ENCODE peak calls at places on chromosome 2, in six cellular contexts. I is heart right ventricle, O is fibroblast of the aortic adventitia, Y is GM20000, W is mesothelial cell of epicardium, Z is NCI-H748 treated with DMSO at 0.1 percent for 48 hours. E is an unnamed sample.

GRCh38 chr2:212539145-212539880 is 711 bp upstream of the ERBB4 start:
- DNase-seq in I (peak), W (no peak), Y (no peak), O (no peak), Z (peak), E (no peak)

GRCh38 chr2:37319754-37320609 is 4.7 kb downstream of the PRKD3 start:
- DNase-seq in Z (no peak), W (no peak), Y (no peak), O (no peak), I (no peak), E (no peak)

GRCh38 chr2:45943231-45944044 is 292.0 kb downstream of the PRKCE start:
- DNase-seq in Z (no peak), I (no peak), O (peak), Y (no peak), W (no peak), E (no peak)

GRCh38 chr2:199485732-199486335 is 28.1 kb upstream of the SATB2 start:
- DNase-seq in W (no peak), O (peak), Z (peak), Y (peak), I (peak), E (peak)

GRCh38 chr2:118881490-118882129 is 34.2 kb upstream of the EN1 start:
- DNase-seq in I (peak), O (peak), Z (peak), Y (peak), W (peak), E (peak)

GRCh38 chr2:6909431-6910385 is 7.5 kb upstream of the RNF144A start:
- DNase-seq in Z (no peak), O (no peak), W (no peak), I (no peak), Y (peak), E (no peak)

GRCh38 chr2:217430916-217431576 is 571.2 kb upstream of the TNP1 start:
- DNase-seq in Z (no peak), Y (no peak), O (peak), W (no peak), I (no peak), E (no peak)

GRCh38 chr2:46547223-46548102 is 68.1 kb downstream of the TMEM247 start:
- DNase-seq in Z (no peak), I (peak), Y (no peak), O (peak), W (no peak), E (no peak)

GRCh38 chr2:98160574-98160973 is 73.6 kb downstream of the VWA3B start:
- DNase-seq in O (no peak), Y (no peak), I (peak), Z (no peak), W (no peak), E (no peak)

GRCh38 chr2:14706201-14706600 is 73.7 kb downstream of the LRATD1 start:
- DNase-seq in Z (no peak), Y (no peak), W (no peak), I (no peak), O (no peak), E (no peak)

GRCh38 chr2:101328474-101329007 is 20.0 kb upstream of the RNF149 start:
- DNase-seq in W (no peak), I (no peak), O (no peak), Y (no peak), Z (no peak), E (no peak)

GRCh38 chr2:148161909-148162308 is 141.0 kb downstream of the MBD5 start:
- DNase-seq in Y (no peak), I (no peak), Z (no peak), W (no peak), O (no peak), E (no peak)

GRCh38 chr2:193112986-193113385 is 918.3 kb upstream of the TMEFF2 start:
- DNase-seq in O (no peak), Z (no peak), Y (no peak), W (no peak), I (no peak), E (no peak)

GRCh38 chr2:148645925-148646559 is 1.5 kb downstream of the EPC2 start:
- DNase-seq in W (no peak), O (peak), Y (peak), I (no peak), Z (peak), E (no peak)

GRCh38 chr2:206700141-206700540 is 18.1 kb downstream of the DYTN start:
- DNase-seq in W (no peak), O (peak), Y (no peak), Z (no peak), I (no peak), E (no peak)

GRCh38 chr2:126042089-126042488 is 613.9 kb upstream of the GYPC start:
- DNase-seq in W (no peak), O (no peak), Y (no peak), Z (no peak), I (no peak), E (no peak)

E was measured in NCI-H1930.